ENCODE peak calls at places on chromosomes 16 and 17, in seven cellular contexts. T is activated CD8-positive, alpha-beta memory T cell treated with anti-CD3 and anti-CD28 coated beads, Interleukin-2, amount 10 ng/mL, durations not matched to agents 7 days and 5 days; R is right lobe of liver; S is GM12878; U is omental fat pad; N is thoracic aorta; J is stimulated activated naive CD8-positive, alpha-beta T cell treated with anti-CD3 and anti-CD28 coated beads, Interleukin-15, Interleukin-2, amounts not matched to agents 100 U/mL and 50 U/mL, for 24 hours. G is an unnamed sample.

GRCh38 chr17:1462164-1463112 is 6.4 kb upstream of the CRK start:
- ATAC-seq in T (no peak), R (peak), S (no peak), U (peak), N (no peak), J (no peak), G (no peak)

GRCh38 chr17:72303787-72304733 is 183.2 kb downstream of the SOX9 start:
- ATAC-seq in T (no peak), R (no peak), S (no peak), U (no peak), N (no peak), J (no peak), G (no peak)

GRCh38 chr17:72502940-72503341 is 382.1 kb downstream of the SOX9 start:
- ATAC-seq in T (no peak), R (no peak), S (no peak), U (no peak), N (no peak), J (no peak), G (no peak)

GRCh38 chr16:58011652-58012051 is 10.4 kb downstream of the USB1 start:
- ATAC-seq in T (no peak), R (no peak), S (no peak), U (peak), N (no peak), J (no peak), G (no peak)

GRCh38 chr17:72726936-72727335 is 365.6 kb downstream of the SLC39A11 start:
- ATAC-seq in T (peak), R (peak), S (peak), U (no peak), N (no peak), J (peak), G (peak)

GRCh38 chr17:45128989-45129388 is 3.3 kb downstream of the PLCD3 start:
- ATAC-seq in T (no peak), R (no peak), S (no peak), U (no peak), N (no peak), J (no peak), G (no peak)

GRCh38 chr17:28711723-28712036 is at the start of gene PROCA1:
- ATAC-seq in T (peak), R (no peak), S (peak), U (peak), N (no peak), J (peak), G (peak)

GRCh38 chr17:28187931-28188330 is 131.1 kb upstream of the TMEM97 start:
- ATAC-seq in T (no peak), R (no peak), S (no peak), U (no peak), N (no peak), J (no peak), G (no peak)